ENCODE peak calls at places on chromosomes 5 and 9, in five cellular contexts. One of them, this sample, is unnamed.
A peak's percentile ranks its signal among the peaks of the same experiment; 100 is the strongest.

GRCh38 chr9:19788152-19788551 is 685 bp downstream of the SLC24A2 start:
- DNase-seq in fibroblast of mammary gland: no peak
- DNase-seq in K562: no peak
- DNase-seq in small intestine: no peak
- DNase-seq in brain microvascular endothelial cell: no peak
- DNase-seq in this sample: no peak

GRCh38 chr5:78624011-78624541 is 24.5 kb downstream of the LHFPL2 start:
- DNase-seq in fibroblast of mammary gland: no peak
- DNase-seq in K562: no peak
- DNase-seq in small intestine: no peak
- DNase-seq in brain microvascular endothelial cell: no peak
- DNase-seq in this sample: no peak

GRCh38 chr5:148798786-148799185 is 27.6 kb upstream of the ADRB2 start:
- DNase-seq in fibroblast of mammary gland: no peak
- DNase-seq in K562: no peak
- DNase-seq in small intestine: no peak
- DNase-seq in brain microvascular endothelial cell: no peak
- DNase-seq in this sample: no peak

GRCh38 chr5:56023296-56023695 is 28.5 kb upstream of the IL6ST start:
- DNase-seq in fibroblast of mammary gland: no peak
- DNase-seq in K562: no peak
- DNase-seq in small intestine: no peak
- DNase-seq in brain microvascular endothelial cell: no peak
- DNase-seq in this sample: no peak

GRCh38 chr5:149220750-149221149 is 50.9 kb upstream of the AFAP1L1 start:
- DNase-seq in fibroblast of mammary gland: no peak
- DNase-seq in K562: no peak
- DNase-seq in small intestine: no peak
- DNase-seq in brain microvascular endothelial cell: no peak
- DNase-seq in this sample: no peak

GRCh38 chr9:109477269-109478203 is 20.6 kb downstream of the PTPN3 start:
- DNase-seq in fibroblast of mammary gland: no peak
- DNase-seq in K562: no peak
- DNase-seq in small intestine: peak; percentile 99
- DNase-seq in brain microvascular endothelial cell: no peak
- DNase-seq in this sample: no peak

GRCh38 chr9:96109718-96110351 is 192.1 kb downstream of the HSD17B3 start:
- DNase-seq in fibroblast of mammary gland: peak; percentile 59
- DNase-seq in K562: no peak
- DNase-seq in small intestine: no peak
- DNase-seq in brain microvascular endothelial cell: no peak
- DNase-seq in this sample: no peak

GRCh38 chr5:149265559-149265958 is 6.1 kb upstream of the AFAP1L1 start:
- DNase-seq in fibroblast of mammary gland: peak; percentile 71
- DNase-seq in K562: peak; percentile 21
- DNase-seq in small intestine: peak; percentile 8
- DNase-seq in brain microvascular endothelial cell: peak; percentile 38
- DNase-seq in this sample: no peak

GRCh38 chr5:100691545-100691944 is 156.4 kb downstream of the FAM174A start:
- DNase-seq in fibroblast of mammary gland: no peak
- DNase-seq in K562: no peak
- DNase-seq in small intestine: no peak
- DNase-seq in brain microvascular endothelial cell: no peak
- DNase-seq in this sample: no peak

GRCh38 chr5:24633705-24634325 is 11.0 kb downstream of the CDH10 start:
- DNase-seq in fibroblast of mammary gland: peak; percentile 38
- DNase-seq in K562: peak; percentile 26
- DNase-seq in small intestine: peak; percentile 20
- DNase-seq in brain microvascular endothelial cell: peak; percentile 7
- DNase-seq in this sample: peak; percentile 19

GRCh38 chr5:10301842-10302610 is 5.7 kb downstream of the CMBL start:
- DNase-seq in fibroblast of mammary gland: no peak
- DNase-seq in K562: no peak
- DNase-seq in small intestine: peak; percentile 98
- DNase-seq in brain microvascular endothelial cell: no peak
- DNase-seq in this sample: no peak

GRCh38 chr5:143261748-143262392 is 141.6 kb downstream of the NR3C1 start:
- DNase-seq in fibroblast of mammary gland: peak; percentile 95
- DNase-seq in K562: no peak
- DNase-seq in small intestine: no peak
- DNase-seq in brain microvascular endothelial cell: peak; percentile 74
- DNase-seq in this sample: no peak

GRCh38 chr9:137303031-137303892 is 1.2 kb upstream of the NRARP start:
- DNase-seq in fibroblast of mammary gland: no peak
- DNase-seq in K562: no peak
- DNase-seq in small intestine: peak; percentile 54
- DNase-seq in brain microvascular endothelial cell: no peak
- DNase-seq in this sample: no peak
- H3K4me3 ChIP-seq in fibroblast of mammary gland: no peak overlapping the region
- H3K4me3 ChIP-seq in K562: peak overlapping the region; percentile 46
- H3K4me3 ChIP-seq in small intestine: peak overlapping the region; percentile 20
- H3K4me3 ChIP-seq in brain microvascular endothelial cell: no peak overlapping the region
- H3K4me3 ChIP-seq in this sample: no peak overlapping the region

GRCh38 chr9:124281934-124282351 is 24.2 kb downstream of the NEK6 start:
- DNase-seq in fibroblast of mammary gland: peak; percentile 50
- DNase-seq in K562: no peak
- DNase-seq in small intestine: peak; percentile 82
- DNase-seq in brain microvascular endothelial cell: no peak
- DNase-seq in this sample: no peak
- H3K4me3 ChIP-seq in fibroblast of mammary gland: no peak overlapping the region
- H3K4me3 ChIP-seq in K562: no peak overlapping the region
- H3K4me3 ChIP-seq in small intestine: no peak overlapping the region
- H3K4me3 ChIP-seq in brain microvascular endothelial cell: no peak overlapping the region
- H3K4me3 ChIP-seq in this sample: no peak overlapping the region

GRCh38 chr5:73448072-73448432 is 525 bp downstream of the FOXD1 start:
- DNase-seq in fibroblast of mammary gland: no peak
- DNase-seq in K562: peak; percentile 53
- DNase-seq in small intestine: no peak
- DNase-seq in brain microvascular endothelial cell: no peak
- DNase-seq in this sample: no peak
- H3K4me3 ChIP-seq in fibroblast of mammary gland: peak overlapping the region; percentile 34
- H3K4me3 ChIP-seq in K562: peak overlapping the region; percentile 39
- H3K4me3 ChIP-seq in small intestine: peak overlapping the region; percentile 9
- H3K4me3 ChIP-seq in brain microvascular endothelial cell: peak overlapping the region; percentile 67
- H3K4me3 ChIP-seq in this sample: peak overlapping the region; percentile 55

GRCh38 chr5:180619563-180619915 is 28.2 kb upstream of the SCGB3A1 start:
- DNase-seq in fibroblast of mammary gland: no peak
- DNase-seq in K562: no peak
- DNase-seq in small intestine: no peak
- DNase-seq in brain microvascular endothelial cell: no peak
- DNase-seq in this sample: no peak
- H3K4me3 ChIP-seq in fibroblast of mammary gland: no peak overlapping the region
- H3K4me3 ChIP-seq in K562: no peak overlapping the region
- H3K4me3 ChIP-seq in small intestine: no peak overlapping the region
- H3K4me3 ChIP-seq in brain microvascular endothelial cell: no peak overlapping the region
- H3K4me3 ChIP-seq in this sample: peak overlapping the region; percentile 73

DNA sequence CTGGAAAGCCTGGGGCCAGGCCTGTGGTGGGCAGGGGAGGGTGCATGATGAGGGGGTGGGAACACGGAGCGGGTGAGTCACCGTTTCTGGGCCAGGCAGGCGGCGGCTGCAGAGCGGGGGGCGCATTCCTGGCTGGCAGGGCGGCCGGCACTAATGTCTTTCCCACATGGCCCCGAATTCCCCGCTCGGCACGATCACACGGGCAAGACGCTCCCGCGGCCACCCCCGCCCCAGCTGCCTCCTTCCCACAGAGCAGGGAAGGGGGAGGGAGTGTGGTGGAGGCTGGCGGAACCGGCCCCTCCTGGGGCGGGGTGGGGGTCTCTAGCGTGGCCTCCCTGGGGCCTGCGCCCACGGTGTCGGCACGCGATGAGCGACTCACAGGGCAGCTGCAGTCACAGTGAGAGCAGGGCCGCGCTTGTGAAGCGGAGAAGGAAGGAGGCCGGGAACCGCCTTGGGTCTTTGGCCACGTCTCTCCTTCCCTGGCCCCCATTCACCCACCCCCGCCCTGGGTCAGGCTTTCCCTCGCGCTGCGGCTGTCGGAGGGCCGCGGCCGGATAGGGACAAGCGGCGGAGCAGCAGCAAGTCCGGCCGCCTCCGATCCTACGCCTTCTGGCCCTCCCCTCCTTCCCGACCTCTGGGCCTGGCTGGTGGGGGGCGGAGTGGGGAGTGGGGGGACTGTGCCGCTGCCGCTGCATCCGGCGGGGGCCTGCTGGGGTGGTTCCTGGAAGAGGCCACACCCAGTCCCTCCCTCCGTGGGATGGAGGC is 48.9 kb downstream of the CXXC5 start:
- DNase-seq in fibroblast of mammary gland: peak; percentile 81
- DNase-seq in K562: peak; percentile 92
- DNase-seq in small intestine: no peak
- DNase-seq in brain microvascular endothelial cell: peak; percentile 88
- DNase-seq in this sample: no peak
- H3K4me3 ChIP-seq in fibroblast of mammary gland: peak overlapping the region; percentile 37
- H3K4me3 ChIP-seq in K562: peak overlapping the region; percentile 55
- H3K4me3 ChIP-seq in small intestine: no peak overlapping the region
- H3K4me3 ChIP-seq in brain microvascular endothelial cell: peak overlapping the region; percentile 35
- H3K4me3 ChIP-seq in this sample: no peak overlapping the region

GRCh38 chr5:76081811-76082783 is 1.1 kb upstream of the SV2C start:
- DNase-seq in fibroblast of mammary gland: no peak
- DNase-seq in K562: no peak
- DNase-seq in small intestine: no peak
- DNase-seq in brain microvascular endothelial cell: no peak
- DNase-seq in this sample: no peak

GRCh38 chr5:76084496-76085285 is 1.5 kb downstream of the SV2C start:
- DNase-seq in fibroblast of mammary gland: no peak
- DNase-seq in K562: peak; percentile 17
- DNase-seq in small intestine: no peak
- DNase-seq in brain microvascular endothelial cell: no peak
- DNase-seq in this sample: no peak

GRCh38 chr5:76082790-76083554 is at the start of gene SV2C:
- DNase-seq in fibroblast of mammary gland: no peak
- DNase-seq in K562: no peak
- DNase-seq in small intestine: peak; percentile 12
- DNase-seq in brain microvascular endothelial cell: no peak
- DNase-seq in this sample: no peak

GRCh38 chr5:76085286-76085579 is 2.0 kb downstream of the SV2C start:
- DNase-seq in fibroblast of mammary gland: no peak
- DNase-seq in K562: no peak
- DNase-seq in small intestine: no peak
- DNase-seq in brain microvascular endothelial cell: no peak
- DNase-seq in this sample: no peak

DNA sequence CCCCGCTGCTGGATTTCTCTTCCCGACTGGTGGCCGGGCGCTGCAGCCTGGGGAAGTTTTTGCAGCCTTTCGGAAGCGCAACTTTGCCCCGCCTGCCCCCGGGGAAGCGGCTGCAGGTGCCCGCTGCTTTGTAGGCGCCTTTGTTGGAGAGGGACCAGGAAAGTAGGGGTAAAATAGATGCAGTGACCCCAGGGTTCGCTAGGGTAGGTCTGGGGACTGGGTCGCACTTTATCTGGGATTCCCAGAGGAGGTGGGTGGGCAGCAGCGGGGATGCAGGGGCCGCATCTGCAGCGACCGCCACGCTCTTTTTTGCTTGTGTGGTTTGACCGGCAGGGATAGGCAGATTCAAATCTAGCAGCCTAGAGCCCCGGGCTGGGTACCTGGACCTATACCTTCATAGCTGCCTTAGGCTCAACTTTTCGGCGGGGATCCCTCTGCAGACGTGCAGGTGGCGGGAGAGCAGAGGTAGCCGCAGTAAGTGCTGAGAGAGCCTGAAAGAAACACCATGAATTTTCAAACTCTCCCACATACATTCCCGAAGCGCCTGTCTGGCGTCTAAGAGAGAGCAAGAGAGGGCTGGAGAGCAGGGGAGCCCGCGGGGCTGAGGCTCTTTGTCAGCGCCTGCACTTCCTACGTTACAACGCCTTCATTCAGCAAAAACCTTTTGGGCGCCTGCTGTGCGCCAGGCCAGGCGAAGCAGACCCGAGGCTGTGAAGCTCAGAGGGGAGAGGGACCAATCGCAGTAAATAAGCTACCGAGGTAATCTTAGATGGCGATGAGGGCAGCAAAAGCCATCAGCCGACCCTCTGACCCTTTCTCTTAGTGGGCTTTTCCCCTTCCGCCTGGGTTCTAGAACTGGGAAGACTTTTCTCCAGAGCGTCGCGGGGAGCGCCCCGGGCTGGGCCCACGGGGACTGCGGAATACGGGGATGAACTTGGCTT is 642 bp downstream of the SV2C start:
- DNase-seq in fibroblast of mammary gland: no peak
- DNase-seq in K562: no peak
- DNase-seq in small intestine: no peak
- DNase-seq in brain microvascular endothelial cell: no peak
- DNase-seq in this sample: no peak
- H3K4me3 ChIP-seq in fibroblast of mammary gland: no peak overlapping the region
- H3K4me3 ChIP-seq in K562: no peak overlapping the region
- H3K4me3 ChIP-seq in small intestine: no peak overlapping the region
- H3K4me3 ChIP-seq in brain microvascular endothelial cell: peak overlapping the region; percentile 9
- H3K4me3 ChIP-seq in this sample: peak overlapping the region; percentile 51

GRCh38 chr9:107293555-107294085 is 10.5 kb downstream of the RAD23B start:
- DNase-seq in fibroblast of mammary gland: no peak
- DNase-seq in K562: no peak
- DNase-seq in small intestine: no peak
- DNase-seq in brain microvascular endothelial cell: no peak
- DNase-seq in this sample: no peak
- H3K4me3 ChIP-seq in fibroblast of mammary gland: no peak overlapping the region
- H3K4me3 ChIP-seq in K562: no peak overlapping the region
- H3K4me3 ChIP-seq in small intestine: no peak overlapping the region
- H3K4me3 ChIP-seq in brain microvascular endothelial cell: no peak overlapping the region
- H3K4me3 ChIP-seq in this sample: no peak overlapping the region

DNA sequence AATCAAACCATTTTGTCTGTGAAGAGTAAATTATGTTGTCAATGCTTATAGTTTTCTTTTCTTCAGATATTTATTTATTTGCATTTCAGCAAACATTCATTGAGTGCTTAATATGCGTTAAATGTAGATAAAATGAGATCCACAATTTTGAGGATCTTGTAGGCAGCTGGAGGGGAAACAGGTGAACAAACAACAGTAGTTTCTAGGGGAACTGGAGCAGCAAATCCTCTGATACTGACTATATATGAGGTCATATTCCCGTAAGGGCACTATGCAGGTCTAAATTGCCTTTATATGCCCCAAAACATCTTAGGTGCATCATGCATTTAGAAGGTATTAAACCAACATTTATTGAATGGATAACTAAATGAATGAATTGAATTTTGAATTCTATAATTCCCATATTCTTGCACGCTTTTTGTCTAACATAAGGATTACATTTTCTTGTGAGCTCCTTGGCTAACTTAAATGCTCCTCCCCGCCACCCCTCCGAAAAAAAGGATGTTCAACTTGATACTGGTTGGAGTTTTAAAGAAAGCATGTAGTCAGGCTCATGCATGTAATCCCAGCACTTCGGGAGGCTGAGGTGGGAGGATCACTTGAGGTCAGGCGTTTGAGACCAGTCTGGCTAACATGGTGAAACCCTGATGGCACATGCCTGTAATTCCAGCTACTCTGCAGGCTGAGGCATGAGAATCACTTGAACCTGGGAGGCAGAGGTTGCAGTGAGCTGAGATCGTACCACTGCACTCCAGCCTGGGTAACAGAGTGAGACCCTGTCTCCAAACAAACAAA is 299.8 kb downstream of the TMEM38B start:
- DNase-seq in fibroblast of mammary gland: no peak
- DNase-seq in K562: no peak
- DNase-seq in small intestine: no peak
- DNase-seq in brain microvascular endothelial cell: no peak
- DNase-seq in this sample: no peak
- H3K4me3 ChIP-seq in fibroblast of mammary gland: no peak overlapping the region
- H3K4me3 ChIP-seq in K562: no peak overlapping the region
- H3K4me3 ChIP-seq in small intestine: no peak overlapping the region
- H3K4me3 ChIP-seq in brain microvascular endothelial cell: no peak overlapping the region
- H3K4me3 ChIP-seq in this sample: no peak overlapping the region